ENCODE peak calls at places on chromosomes 16 and 17, in five cellular contexts. O is fibroblast of lung, B is transverse colon, R is WERI-Rb-1, C is cardiac fibroblast. Q is an unnamed sample.

GRCh38 chr17:50048146-50048720 is 7.7 kb upstream of the ITGA3 start:
- DNase-seq in O (no peak), B (no peak), R (no peak), C (no peak), Q (no peak)

GRCh38 chr17:17180141-17180603 is 26.0 kb downstream of the PLD6 start:
- DNase-seq in O (no peak), B (no peak), R (no peak), C (no peak), Q (peak; percentile 78)

GRCh38 chr16:3945751-3946603 is 65.5 kb upstream of the CREBBP start:
- DNase-seq in O (peak; percentile 97), B (peak; percentile 45), R (no peak), C (peak; percentile 99), Q (peak; percentile 76)

GRCh38 chr17:30576326-30576861 is 99.2 kb downstream of the GOSR1 start:
- DNase-seq in O (no peak), B (no peak), R (peak; percentile 3), C (no peak), Q (peak; percentile 12)

GRCh38 chr17:51662204-51663056 is 402.1 kb downstream of the UTP18 start:
- DNase-seq in O (no peak), B (no peak), R (no peak), C (no peak), Q (no peak)

GRCh38 chr16:3091551-3091950 is 7.5 kb downstream of the ZSCAN10 start:
- DNase-seq in O (no peak), B (no peak), R (no peak), C (no peak), Q (no peak)

GRCh38 chr17:65926599-65926998 is 265.3 kb downstream of the CEP112 start:
- DNase-seq in O (no peak), B (no peak), R (no peak), C (no peak), Q (no peak)

GRCh38 chr17:42798383-42799380 is at the start of the genes CNTD1 and COA3:
- DNase-seq in O (peak; percentile 84), B (peak; percentile 91), R (peak; percentile 97), C (peak; percentile 85), Q (peak; percentile 79)

GRCh38 chr17:2655526-2655925 is 56.0 kb downstream of the CLUH start:
- DNase-seq in O (no peak), B (no peak), R (no peak), C (no peak), Q (no peak)

GRCh38 chr16:11692171-11692570 is 23.9 kb downstream of the SNN start:
- DNase-seq in O (no peak), B (no peak), R (no peak), C (no peak), Q (no peak)

GRCh38 chr17:42520540-42520951 is 15.5 kb upstream of the NAGLU start:
- DNase-seq in O (no peak), B (no peak), R (peak; percentile 64), C (no peak), Q (no peak)

GRCh38 chr17:9645858-9646555 is 690 bp downstream of the USP43 start:
- DNase-seq in O (no peak), B (peak; percentile 76), R (peak; percentile 59), C (no peak), Q (peak; percentile 42)

GRCh38 chr16:3007957-3008748 is 4.6 kb upstream of the CLDN9 start:
- DNase-seq in O (no peak), B (no peak), R (no peak), C (no peak), Q (no peak)

GRCh38 chr17:6654816-6655731 is 3.5 kb downstream of the C17orf100 start:
- DNase-seq in O (no peak), B (peak; percentile 58), R (no peak), C (no peak), Q (peak; percentile 38)

GRCh38 chr17:37176683-37177082 is 199.1 kb upstream of the C17orf78 start:
- DNase-seq in O (peak; percentile 28), B (no peak), R (no peak), C (peak; percentile 65), Q (no peak)

GRCh38 chr16:73126453-73126853 is 78.5 kb upstream of the ZFHX3 start:
- DNase-seq in O (peak; percentile 95), B (no peak), R (no peak), C (peak; percentile 87), Q (no peak)

GRCh38 chr17:66511125-66511524 is 208.7 kb downstream of the PRKCA start:
- DNase-seq in O (no peak), B (no peak), R (no peak), C (no peak), Q (no peak)

GRCh38 chr17:58734811-58735210 is 20.8 kb upstream of the PPM1E start:
- DNase-seq in O (no peak), B (no peak), R (no peak), C (no peak), Q (no peak)

GRCh38 chr17:35018814-35019213 is 38.5 kb downstream of the LIG3 start:
- DNase-seq in O (no peak), B (no peak), R (no peak), C (no peak), Q (no peak)

GRCh38 chr17:35630530-35631148 is 43.5 kb downstream of the AP2B1 start:
- DNase-seq in O (peak; percentile 21), B (no peak), R (no peak), C (peak; percentile 65), Q (no peak)

GRCh38 chr17:69547947-69548346 is 133.4 kb downstream of the MAP2K6 start:
- DNase-seq in O (no peak), B (no peak), R (no peak), C (no peak), Q (no peak)

GRCh38 chr17:82232876-82233785 is 4.3 kb downstream of the SLC16A3 start:
- DNase-seq in O (no peak), B (peak; percentile 52), R (no peak), C (no peak), Q (no peak)

GRCh38 chr17:73192219-73192893 is 499 bp upstream of the COG1 start:
- DNase-seq in O (peak; percentile 65), B (peak; percentile 66), R (peak; percentile 89), C (peak; percentile 67), Q (peak; percentile 49)

DNA sequence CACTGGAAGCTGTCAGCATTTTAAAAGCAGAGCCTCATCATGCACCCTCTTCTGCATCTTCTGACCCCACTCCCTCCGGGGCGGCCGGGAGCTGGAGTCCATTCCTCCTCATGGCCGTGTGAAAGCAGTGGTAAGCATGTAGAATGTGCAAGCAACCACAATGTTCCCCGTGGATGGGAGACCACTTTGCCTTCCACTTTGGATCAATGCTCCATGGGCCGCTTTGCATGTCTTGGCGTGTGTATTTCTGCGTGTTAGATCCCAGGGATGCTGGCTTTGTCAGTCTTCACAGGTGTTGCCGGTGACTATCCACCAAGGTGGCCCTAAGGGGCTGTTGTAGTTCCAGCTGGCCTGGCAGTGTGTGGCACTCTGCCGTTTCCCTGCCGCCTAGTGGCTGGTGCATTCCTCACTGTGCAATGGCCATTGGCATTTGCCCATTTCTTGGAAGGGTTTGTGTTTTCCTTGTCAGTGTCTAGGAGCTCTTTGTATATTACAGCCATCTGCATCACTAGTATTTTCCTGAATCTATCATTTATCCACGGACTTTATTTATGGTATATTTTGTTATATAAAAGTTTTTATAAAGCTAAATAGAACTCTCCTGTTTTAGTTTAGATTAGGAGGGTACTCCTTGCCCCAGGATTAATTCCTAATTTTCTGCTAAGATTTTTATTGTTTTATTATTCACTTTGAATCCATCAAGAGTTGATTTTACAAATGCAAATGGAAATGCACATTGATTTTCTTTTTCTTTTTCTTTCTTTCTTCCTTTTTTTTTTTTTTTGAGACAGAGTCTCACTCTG is 5.8 kb upstream of the ALDH3A1 start:
- DNase-seq in O (no peak), B (peak; percentile 64), R (no peak), C (no peak), Q (peak; percentile 82)
- TF ChIP-seq CTCF in O (peak; percentile 20), B (peak; percentile 48), R (peak; percentile 32), C (no peak), Q (peak; percentile 84)

GRCh38 chr16:56675685-56676210 is 6.1 kb downstream of the MT1H start:
- DNase-seq in O (no peak), B (peak; percentile 19), R (no peak), C (no peak), Q (no peak)
- H3K4me3 ChIP-seq in O (no peak overlapping the region), B (no peak overlapping the region), R (no peak overlapping the region), C (no peak overlapping the region), Q (no peak overlapping the region)

GRCh38 chr16:17368511-17368910 is 102.2 kb downstream of the XYLT1 start:
- DNase-seq in O (no peak), B (no peak), R (no peak), C (no peak), Q (no peak)

GRCh38 chr16:17367034-17367433 is 103.7 kb downstream of the XYLT1 start:
- DNase-seq in O (no peak), B (no peak), R (no peak), C (no peak), Q (no peak)

GRCh38 chr16:17366299-17366961 is 104.3 kb downstream of the XYLT1 start:
- DNase-seq in O (no peak), B (no peak), R (no peak), C (no peak), Q (no peak)

GRCh38 chr16:17368951-17369350 is 101.8 kb downstream of the XYLT1 start:
- DNase-seq in O (no peak), B (no peak), R (no peak), C (no peak), Q (no peak)

GRCh38 chr16:17367932-17368331 is 102.8 kb downstream of the XYLT1 start:
- DNase-seq in O (peak; percentile 65), B (peak; percentile 41), R (no peak), C (peak; percentile 75), Q (no peak)
- TF ChIP-seq CTCF in O (no peak), B (no peak), R (no peak), C (peak; percentile 49), Q (no peak)

GRCh38 chr17:47884905-47885735 is 10.9 kb upstream of the SP2 start:
- DNase-seq in O (no peak), B (peak; percentile 74), R (no peak), C (no peak), Q (no peak)

GRCh38 chr17:47882247-47882646 is 13.8 kb upstream of the SP2 start:
- DNase-seq in O (peak; percentile 20), B (peak; percentile 81), R (no peak), C (no peak), Q (no peak)

GRCh38 chr17:47883589-47884426 is 12.2 kb upstream of the SP2 start:
- DNase-seq in O (no peak), B (peak; percentile 61), R (no peak), C (no peak), Q (peak; percentile 82)

GRCh38 chr17:47884427-47884740 is 11.7 kb upstream of the SP2 start:
- DNase-seq in O (no peak), B (no peak), R (no peak), C (no peak), Q (peak; percentile 80)

DNA sequence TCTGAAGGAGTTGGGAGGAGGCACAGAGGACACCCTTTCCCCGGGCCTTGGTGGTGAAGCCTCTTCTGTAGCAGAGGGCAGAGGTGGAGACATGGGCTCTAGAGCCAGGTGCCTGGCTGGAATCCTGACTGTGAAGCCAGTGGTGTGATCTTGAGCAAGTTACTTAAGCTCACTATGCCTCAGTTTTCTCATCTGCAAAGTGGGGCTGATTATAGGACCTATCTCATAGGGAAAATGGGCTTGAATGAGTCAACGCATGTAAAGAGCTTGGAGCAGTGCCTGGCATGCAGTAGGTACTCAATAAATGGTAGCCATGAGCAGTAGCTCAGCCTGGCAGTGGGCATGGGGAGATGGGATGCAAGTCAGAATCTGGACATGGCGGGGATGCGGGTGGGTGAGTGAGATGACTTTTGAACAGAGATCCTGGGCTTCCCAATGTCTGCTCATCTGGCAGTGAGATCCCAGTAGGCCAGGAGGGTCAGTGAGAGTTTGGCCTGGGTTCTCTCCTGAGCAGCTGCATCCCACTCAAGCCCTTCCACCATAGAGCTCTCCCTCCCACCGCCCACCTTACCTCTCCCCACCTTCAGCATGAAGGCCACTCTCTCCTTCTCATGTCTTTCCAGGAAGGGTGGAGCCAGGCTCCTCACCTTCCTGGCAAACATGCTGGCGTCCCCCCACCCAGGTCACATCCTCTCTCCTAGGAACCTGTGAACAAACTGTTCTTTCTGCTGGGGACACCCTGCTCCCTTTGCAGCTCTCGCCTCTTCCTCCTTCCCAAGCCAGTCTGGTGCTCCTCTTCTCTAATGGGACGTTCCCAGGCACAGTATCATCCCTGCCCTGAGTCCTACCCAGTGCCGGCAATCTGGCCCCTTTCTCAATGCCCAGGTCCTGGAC is 13.1 kb upstream of the SP2 start:
- DNase-seq in O (no peak), B (no peak), R (no peak), C (no peak), Q (no peak)
- H3K4me3 ChIP-seq in O (no peak overlapping the region), B (no peak overlapping the region), R (no peak overlapping the region), C (no peak overlapping the region), Q (peak overlapping the region; percentile 43)

Q was measured in breast epithelium.